ENCODE peak calls at places on chromosomes 7 and 10, in six cellular contexts. G is AG09309; Y is thoracic aorta; V is Ammon's horn; D is stimulated activated effector memory CD8-positive, alpha-beta T cell treated with anti-CD3 and anti-CD28 coated beads, Interleukin-12 subunit alpha, Interleukin-12 subunit beta, amount 100 ng/mL, for 72 hours; I is AG10803. T is an unnamed sample.

GRCh38 chr7:124667312-124667711 is 98.3 kb downstream of the GPR37 start:
- DNase-seq in G (no peak), Y (no peak), V (no peak), D (no peak), I (no peak), T (no peak)

GRCh38 chr7:80428161-80429054 is 83.5 kb downstream of the GNAT3 start:
- DNase-seq in G (no peak), Y (no peak), V (peak), D (no peak), I (peak), T (no peak)

GRCh38 chr10:11532329-11532728 is 79.1 kb downstream of the USP6NL start:
- DNase-seq in G (no peak), Y (no peak), V (no peak), D (no peak), I (no peak), T (no peak)

GRCh38 chr7:130149575-130150139 is 55.5 kb downstream of the TMEM209 start:
- DNase-seq in G (no peak), Y (no peak), V (no peak), D (peak), I (no peak), T (no peak)

GRCh38 chr10:59843733-59844132 is 62.6 kb downstream of the CCDC6 start:
- DNase-seq in G (no peak), Y (no peak), V (no peak), D (no peak), I (no peak), T (no peak)

GRCh38 chr7:142123184-142123583 is 11.7 kb downstream of the MGAM2 start:
- DNase-seq in G (no peak), Y (no peak), V (no peak), D (no peak), I (no peak), T (no peak)

GRCh38 chr7:17521437-17521836 is 223.0 kb downstream of the AHR start:
- DNase-seq in G (peak), Y (no peak), V (no peak), D (no peak), I (peak), T (no peak)

GRCh38 chr7:137981175-137981574 is 20.7 kb downstream of the CREB3L2 start:
- DNase-seq in G (no peak), Y (no peak), V (no peak), D (no peak), I (peak), T (no peak)

GRCh38 chr10:113326160-113327111 is 226.4 kb upstream of the HABP2 start:
- DNase-seq in G (peak), Y (peak), V (no peak), D (peak), I (peak), T (no peak)

GRCh38 chr7:124840435-124840834 is 74.8 kb upstream of the GPR37 start:
- DNase-seq in G (no peak), Y (no peak), V (peak), D (no peak), I (no peak), T (no peak)

GRCh38 chr7:2980406-2981102 is 63.1 kb downstream of the CARD11 start:
- DNase-seq in G (no peak), Y (no peak), V (peak), D (no peak), I (no peak), T (no peak)

GRCh38 chr7:988426-988911 is 5.5 kb downstream of the CYP2W1 start:
- DNase-seq in G (no peak), Y (no peak), V (no peak), D (no peak), I (peak), T (no peak)

GRCh38 chr7:77714195-77714594 is 17.9 kb downstream of the RSBN1L start:
- DNase-seq in G (no peak), Y (no peak), V (no peak), D (no peak), I (no peak), T (no peak)

GRCh38 chr10:77669892-77670291 is 32.3 kb upstream of the KCNMA1 start:
- DNase-seq in G (no peak), Y (no peak), V (no peak), D (no peak), I (no peak), T (no peak)

GRCh38 chr10:28060031-28060607 is 61.2 kb upstream of the ODAD2 start:
- DNase-seq in G (no peak), Y (no peak), V (no peak), D (no peak), I (peak), T (no peak)

GRCh38 chr10:51937736-51938135 is 238.3 kb upstream of the CSTF2T start:
- DNase-seq in G (peak), Y (no peak), V (no peak), D (no peak), I (peak), T (peak)

GRCh38 chr10:37146443-37146842 is 21.0 kb downstream of the ANKRD30A start:
- DNase-seq in G (no peak), Y (no peak), V (no peak), D (no peak), I (no peak), T (no peak)

GRCh38 chr10:21372651-21373410 is 152.7 kb downstream of the SKIDA1 start:
- DNase-seq in G (peak), Y (peak), V (no peak), D (no peak), I (peak), T (peak)

GRCh38 chr7:2258661-2259365 is 16.8 kb downstream of the NUDT1 start:
- DNase-seq in G (no peak), Y (no peak), V (no peak), D (peak), I (no peak), T (no peak)

GRCh38 chr10:3090388-3090787 is 23.0 kb downstream of the PFKP start:
- DNase-seq in G (no peak), Y (no peak), V (no peak), D (no peak), I (no peak), T (no peak)

GRCh38 chr10:30728786-30729185 is 99.2 kb upstream of the LYZL2 start:
- DNase-seq in G (no peak), Y (no peak), V (no peak), D (no peak), I (no peak), T (no peak)

GRCh38 chr10:33234779-33235178 is 99.7 kb downstream of the NRP1 start:
- DNase-seq in G (no peak), Y (no peak), V (no peak), D (no peak), I (peak), T (no peak)

GRCh38 chr10:130862626-130863025 is 448.9 kb downstream of the TCERG1L start:
- DNase-seq in G (no peak), Y (no peak), V (no peak), D (no peak), I (no peak), T (no peak)

GRCh38 chr10:112711366-112711765 is 238.7 kb upstream of the TCF7L2 start:
- DNase-seq in G (peak), Y (no peak), V (no peak), D (no peak), I (no peak), T (no peak)

GRCh38 chr10:76205361-76205760 is 773.9 kb downstream of the LRMDA start:
- DNase-seq in G (no peak), Y (no peak), V (no peak), D (no peak), I (peak), T (no peak)

GRCh38 chr10:129023057-129023456 is 444.0 kb upstream of the MGMT start:
- DNase-seq in G (no peak), Y (no peak), V (peak), D (no peak), I (no peak), T (no peak)

GRCh38 chr10:49225218-49225876 is 37.2 kb upstream of the TMEM273 start:
- DNase-seq in G (no peak), Y (no peak), V (no peak), D (no peak), I (no peak), T (no peak)

GRCh38 chr10:69949770-69950169 is 102.9 kb upstream of the MACROH2A2 start:
- DNase-seq in G (no peak), Y (no peak), V (no peak), D (no peak), I (no peak), T (no peak)

GRCh38 chr10:101224910-101225823 is 4.1 kb downstream of the LBX1 start:
- DNase-seq in G (no peak), Y (no peak), V (no peak), D (no peak), I (no peak), T (no peak)

GRCh38 chr10:114279289-114279688 is 40.2 kb downstream of the VWA2 start:
- DNase-seq in G (no peak), Y (no peak), V (no peak), D (no peak), I (no peak), T (no peak)

GRCh38 chr10:98265403-98266378 is 2.3 kb downstream of the LOXL4 start:
- DNase-seq in G (no peak), Y (no peak), V (no peak), D (no peak), I (no peak), T (no peak)

GRCh38 chr7:117127585-117128168 is 174.4 kb downstream of the ST7 start:
- DNase-seq in G (no peak), Y (no peak), V (peak), D (no peak), I (peak), T (peak)

GRCh38 chr7:116284390-116284789 is 74.1 kb downstream of the TES start:
- DNase-seq in G (no peak), Y (no peak), V (no peak), D (no peak), I (peak), T (no peak)

GRCh38 chr10:125370578-125370977 is 210.2 kb upstream of the CTBP2 start:
- DNase-seq in G (no peak), Y (no peak), V (no peak), D (no peak), I (no peak), T (no peak)

T was measured in AG04450.